ENCODE peak calls at places on chromosomes 3 and 15, in ten cellular contexts. E is activated T-cell treated with anti-CD3 and anti-CD28 coated beads, Interleukin-2, amount 50 U/mL, for 1 hour; P is pons; Y is NCI-H82; O is activated effector memory CD4-positive, alpha-beta T cell treated with anti-CD3 and anti-CD28 coated beads, Interleukin-2, amount 50 U/mL, for 16 hours; H is fibroblast of lung; G is iris pigment epithelial cell; U is AG10803; B is progenitor cell of endocrine pancreas; K is activated naive CD4-positive, alpha-beta T cell treated with anti-CD3 and anti-CD28 coated beads, Interleukin-2, amount 50 U/mL, for 16 hours. Q is an unnamed sample.
A peak's percentile ranks its signal among the peaks of the same experiment; 100 is the strongest.

GRCh38 chr3:41482134-41482533 is 282.8 kb downstream of the CTNNB1 start:
- DNase-seq in E (no peak), P (no peak), Y (no peak), O (no peak), H (no peak), G (no peak), U (no peak), B (no peak), K (no peak), Q (no peak)

GRCh38 chr15:68368731-68369435 is 63.1 kb downstream of the ITGA11 start:
- DNase-seq in E (no peak), P (no peak), Y (no peak), O (no peak), H (no peak), G (peak; percentile 39), U (peak; percentile 49), B (no peak), K (no peak), Q (peak; percentile 31)

GRCh38 chr15:58755956-58756355 is 6.4 kb upstream of the ADAM10 start:
- DNase-seq in E (no peak), P (no peak), Y (peak; percentile 65), O (no peak), H (no peak), G (no peak), U (no peak), B (no peak), K (no peak), Q (no peak)

GRCh38 chr15:98955331-98955730 is 52.3 kb downstream of the PGPEP1L start:
- DNase-seq in E (no peak), P (peak; percentile 88), Y (no peak), O (no peak), H (peak; percentile 66), G (no peak), U (peak; percentile 50), B (no peak), K (no peak), Q (no peak)

GRCh38 chr15:61155741-61156700 is 73.1 kb downstream of the RORA start:
- DNase-seq in E (no peak), P (no peak), Y (peak; percentile 5), O (no peak), H (peak; percentile 6), G (peak; percentile 51), U (peak; percentile 41), B (no peak), K (no peak), Q (peak; percentile 8)

GRCh38 chr3:51354172-51354571 is 30.9 kb upstream of the MANF start:
- DNase-seq in E (no peak), P (no peak), Y (no peak), O (peak; percentile 36), H (no peak), G (no peak), U (no peak), B (no peak), K (no peak), Q (no peak)

GRCh38 chr3:47799733-47800132 is 3.2 kb upstream of the DHX30 start:
- DNase-seq in E (no peak), P (no peak), Y (peak; percentile 29), O (no peak), H (no peak), G (no peak), U (no peak), B (no peak), K (no peak), Q (peak; percentile 10)

GRCh38 chr3:85303156-85303555 is 344.4 kb downstream of the CADM2 start:
- DNase-seq in E (no peak), P (peak; percentile 79), Y (no peak), O (no peak), H (no peak), G (no peak), U (no peak), B (no peak), K (no peak), Q (no peak)

GRCh38 chr3:179272385-179272784 is 21.5 kb upstream of the KCNMB3 start:
- DNase-seq in E (no peak), P (no peak), Y (no peak), O (no peak), H (peak; percentile 45), G (peak; percentile 15), U (no peak), B (no peak), K (no peak), Q (peak; percentile 19)

GRCh38 chr3:52245322-52246263 is at the start of gene PPM1M:
- DNase-seq in E (peak; percentile 72), P (no peak), Y (peak; percentile 36), O (peak; percentile 88), H (peak; percentile 41), G (peak; percentile 37), U (peak; percentile 55), B (no peak), K (peak; percentile 58), Q (peak; percentile 69)

GRCh38 chr3:57161131-57161538 is 4.0 kb downstream of the IL17RD start:
- DNase-seq in E (no peak), P (no peak), Y (no peak), O (no peak), H (peak; percentile 68), G (no peak), U (peak; percentile 63), B (no peak), K (no peak), Q (no peak)

GRCh38 chr15:89912674-89913396 is at the start of gene ARPIN:
- DNase-seq in E (peak; percentile 24), P (no peak), Y (peak; percentile 64), O (no peak), H (peak; percentile 55), G (peak; percentile 24), U (peak; percentile 48), B (peak; percentile 43), K (peak; percentile 15), Q (peak; percentile 64)

GRCh38 chr15:97692317-97693015 is 268.0 kb upstream of the ARRDC4 start:
- DNase-seq in E (no peak), P (no peak), Y (peak; percentile 87), O (no peak), H (no peak), G (no peak), U (no peak), B (no peak), K (no peak), Q (no peak)

GRCh38 chr15:80152896-80153876 is at the start of gene FAH:
- DNase-seq in E (peak; percentile 39), P (no peak), Y (no peak), O (peak; percentile 75), H (peak; percentile 54), G (peak; percentile 69), U (peak; percentile 60), B (no peak), K (peak; percentile 31), Q (peak; percentile 49)

GRCh38 chr3:168782193-168782592 is 686.5 kb upstream of the GOLIM4 start:
- DNase-seq in E (no peak), P (no peak), Y (no peak), O (no peak), H (no peak), G (no peak), U (no peak), B (no peak), K (no peak), Q (no peak)

GRCh38 chr3:147412491-147412916 is 3.3 kb downstream of the ZIC1 start:
- DNase-seq in E (no peak), P (no peak), Y (no peak), O (no peak), H (no peak), G (no peak), U (no peak), B (no peak), K (no peak), Q (no peak)

GRCh38 chr3:57309769-57310168 is 17.3 kb upstream of the ASB14 start:
- DNase-seq in E (no peak), P (no peak), Y (no peak), O (no peak), H (no peak), G (no peak), U (no peak), B (no peak), K (no peak), Q (no peak)

GRCh38 chr3:13107661-13108060 is 34.4 kb upstream of the IQSEC1 start:
- DNase-seq in E (no peak), P (no peak), Y (no peak), O (peak; percentile 42), H (no peak), G (no peak), U (no peak), B (no peak), K (no peak), Q (no peak)

Q was measured in EL.